ENCODE peak calls at places on chromosomes 2 and 18, in nine cellular contexts. X is hypothalamus, N is COR-L47, V is neural crest cell, S is T-helper 2 cell, P is T47D, O is stomach, Q is thyroid gland, E is amygdala. G is an unnamed sample.

GRCh38 chr2:99572380-99572779 is 82.6 kb upstream of the REV1 start:
- DNase-seq in X (peak; percentile 6), N (peak; percentile 73), V (no peak), S (no peak), P (no peak), O (no peak), Q (peak; percentile 58), E (no peak), G (no peak)

GRCh38 chr2:195848119-195848899 is 191.3 kb downstream of the SLC39A10 start:
- DNase-seq in X (no peak), N (peak; percentile 12), V (no peak), S (no peak), P (peak; percentile 23), O (no peak), Q (no peak), E (no peak), G (no peak)

GRCh38 chr2:174878537-174879147 is 114.4 kb upstream of the CHRNA1 start:
- DNase-seq in X (no peak), N (peak; percentile 48), V (no peak), S (no peak), P (peak; percentile 5), O (no peak), Q (peak; percentile 40), E (no peak), G (peak; percentile 23)

GRCh38 chr2:27747827-27748352 is 23.6 kb upstream of the MRPL33 start:
- DNase-seq in X (no peak), N (no peak), V (no peak), S (no peak), P (no peak), O (no peak), Q (no peak), E (no peak), G (no peak)

GRCh38 chr18:62347091-62347506 is 22.0 kb downstream of the TNFRSF11A start:
- DNase-seq in X (no peak), N (no peak), V (no peak), S (peak; percentile 38), P (no peak), O (no peak), Q (no peak), E (no peak), G (no peak)

GRCh38 chr2:40204268-40204667 is 247.6 kb downstream of the SLC8A1 start:
- DNase-seq in X (no peak), N (no peak), V (no peak), S (no peak), P (no peak), O (no peak), Q (no peak), E (no peak), G (no peak)

GRCh38 chr2:211408485-211408884 is 852.1 kb downstream of the CPS1 start:
- DNase-seq in X (no peak), N (no peak), V (no peak), S (no peak), P (peak; percentile 69), O (no peak), Q (no peak), E (no peak), G (no peak)

GRCh38 chr2:70959271-70959761 is 19.1 kb upstream of the ANKRD53 start:
- DNase-seq in X (no peak), N (no peak), V (no peak), S (no peak), P (no peak), O (peak; percentile 5), Q (no peak), E (no peak), G (no peak)

GRCh38 chr2:230947908-230948365 is 22.9 kb upstream of the GPR55 start:
- DNase-seq in X (no peak), N (no peak), V (no peak), S (no peak), P (no peak), O (peak; percentile 24), Q (no peak), E (no peak), G (no peak)

GRCh38 chr2:30180230-30180629 is 33.4 kb downstream of the YPEL5 start:
- DNase-seq in X (no peak), N (no peak), V (no peak), S (no peak), P (no peak), O (no peak), Q (no peak), E (no peak), G (no peak)

GRCh38 chr18:48802543-48803428 is 148.0 kb downstream of the SMAD7 start:
- DNase-seq in X (no peak), N (no peak), V (no peak), S (no peak), P (no peak), O (peak; percentile 16), Q (peak; percentile 93), E (peak; percentile 28), G (no peak)

GRCh38 chr2:120766758-120767351 is 31.2 kb downstream of the GLI2 start:
- DNase-seq in X (no peak), N (no peak), V (no peak), S (no peak), P (no peak), O (no peak), Q (no peak), E (no peak), G (no peak)

GRCh38 chr18:48605408-48605845 is 66.6 kb downstream of the CTIF start:
- DNase-seq in X (no peak), N (peak; percentile 81), V (no peak), S (no peak), P (peak; percentile 10), O (no peak), Q (no peak), E (no peak), G (peak; percentile 38)

GRCh38 chr2:212181646-212182045 is 357.0 kb downstream of the ERBB4 start:
- DNase-seq in X (no peak), N (no peak), V (no peak), S (no peak), P (no peak), O (no peak), Q (no peak), E (no peak), G (no peak)

GRCh38 chr2:242075163-242075562 is 205.6 kb downstream of the RTP5 start:
- DNase-seq in X (no peak), N (no peak), V (no peak), S (no peak), P (no peak), O (no peak), Q (no peak), E (no peak), G (peak; percentile 38)

GRCh38 chr2:23460228-23460627 is 75.2 kb downstream of the KLHL29 start:
- DNase-seq in X (no peak), N (no peak), V (no peak), S (no peak), P (no peak), O (no peak), Q (no peak), E (no peak), G (peak; percentile 38)

GRCh38 chr2:41234093-41234492 is 782.2 kb upstream of the SLC8A1 start:
- DNase-seq in X (no peak), N (no peak), V (no peak), S (no peak), P (no peak), O (no peak), Q (no peak), E (no peak), G (no peak)

GRCh38 chr18:9804517-9805104 is 81.2 kb upstream of the TXNDC2 start:
- DNase-seq in X (no peak), N (peak; percentile 45), V (no peak), S (no peak), P (peak; percentile 60), O (no peak), Q (no peak), E (no peak), G (no peak)

GRCh38 chr2:16045653-16046352 is 105.5 kb downstream of the MYCN start:
- DNase-seq in X (no peak), N (no peak), V (no peak), S (no peak), P (no peak), O (no peak), Q (no peak), E (no peak), G (no peak)

GRCh38 chr2:120398961-120399888 is 53.3 kb downstream of the INHBB start:
- DNase-seq in X (no peak), N (no peak), V (no peak), S (no peak), P (peak; percentile 98), O (peak; percentile 30), Q (peak; percentile 83), E (no peak), G (no peak)

GRCh38 chr2:105438104-105438929 is 39.5 kb upstream of the FHL2 start:
- DNase-seq in X (no peak), N (peak; percentile 69), V (no peak), S (no peak), P (no peak), O (peak; percentile 65), Q (no peak), E (no peak), G (peak; percentile 26)

GRCh38 chr2:47033102-47033880 is 117.7 kb upstream of the MCFD2 start:
- DNase-seq in X (no peak), N (no peak), V (no peak), S (no peak), P (no peak), O (no peak), Q (no peak), E (no peak), G (no peak)

GRCh38 chr2:217972490-217972889 is 30.3 kb downstream of the TNS1 start:
- DNase-seq in X (no peak), N (no peak), V (no peak), S (no peak), P (no peak), O (no peak), Q (peak; percentile 43), E (no peak), G (no peak)

GRCh38 chr2:118185210-118186109 is 97.2 kb downstream of the INSIG2 start:
- DNase-seq in X (no peak), N (peak; percentile 44), V (peak; percentile 36), S (no peak), P (peak; percentile 30), O (peak; percentile 63), Q (peak; percentile 62), E (no peak), G (peak; percentile 20)

GRCh38 chr2:127857494-127857818 is 499 bp downstream of the POLR2D start:
- DNase-seq in X (no peak), N (no peak), V (no peak), S (no peak), P (peak; percentile 25), O (no peak), Q (no peak), E (no peak), G (peak; percentile 13)

GRCh38 chr2:63856302-63856600 is 14.6 kb downstream of the UGP2 start:
- DNase-seq in X (no peak), N (no peak), V (no peak), S (peak; percentile 58), P (no peak), O (no peak), Q (no peak), E (no peak), G (no peak)

GRCh38 chr2:105732096-105732495 is 12.6 kb upstream of the NCK2 start:
- DNase-seq in X (no peak), N (no peak), V (no peak), S (no peak), P (no peak), O (no peak), Q (no peak), E (no peak), G (peak; percentile 31)

GRCh38 chr18:55539240-55539639 is 48.8 kb downstream of the TCF4 start:
- DNase-seq in X (no peak), N (no peak), V (no peak), S (no peak), P (no peak), O (no peak), Q (no peak), E (no peak), G (no peak)

GRCh38 chr2:85096616-85097015 is 36.6 kb upstream of the TCF7L1 start:
- DNase-seq in X (no peak), N (no peak), V (no peak), S (no peak), P (no peak), O (no peak), Q (no peak), E (no peak), G (no peak)

GRCh38 chr2:104378853-104379374 is 475.0 kb upstream of the POU3F3 start:
- DNase-seq in X (peak; percentile 45), N (peak; percentile 64), V (peak; percentile 19), S (no peak), P (peak; percentile 30), O (no peak), Q (peak; percentile 21), E (peak; percentile 21), G (no peak)

GRCh38 chr2:238988752-238989151 is 140.9 kb downstream of the TWIST2 start:
- DNase-seq in X (no peak), N (no peak), V (no peak), S (no peak), P (no peak), O (no peak), Q (no peak), E (no peak), G (no peak)

G was measured in HCEC 1CT.